ENCODE peak calls at places on chromosomes 16 and 17, in five cellular contexts. One of them, this sample, is unnamed.

GRCh38 chr16:66824006-66824405 is 6.8 kb downstream of the NAE1 start:
- DNase-seq in H54: no peak
- DNase-seq in transverse colon: no peak
- DNase-seq in prostate gland: no peak
- DNase-seq in A549: no peak
- DNase-seq in this sample: no peak

GRCh38 chr17:47257651-47258339 is 4.2 kb downstream of the ITGB3 start:
- DNase-seq in H54: peak
- DNase-seq in transverse colon: no peak
- DNase-seq in prostate gland: no peak
- DNase-seq in A549: no peak
- DNase-seq in this sample: no peak

GRCh38 chr16:75763250-75763649 is 37.0 kb upstream of the CPHXL start:
- DNase-seq in H54: no peak
- DNase-seq in transverse colon: no peak
- DNase-seq in prostate gland: no peak
- DNase-seq in A549: no peak
- DNase-seq in this sample: no peak

GRCh38 chr17:58006563-58006923 is 503 bp downstream of the SRSF1 start:
- DNase-seq in H54: no peak
- DNase-seq in transverse colon: peak
- DNase-seq in prostate gland: peak
- DNase-seq in A549: peak
- DNase-seq in this sample: peak

GRCh38 chr17:77320046-77320445 is 179.3 kb downstream of the SEC14L1 start:
- DNase-seq in H54: no peak
- DNase-seq in transverse colon: peak
- DNase-seq in prostate gland: no peak
- DNase-seq in A549: no peak
- DNase-seq in this sample: no peak

GRCh38 chr17:7650509-7651096 is at the start of gene ATP1B2:
- DNase-seq in H54: no peak
- DNase-seq in transverse colon: peak
- DNase-seq in prostate gland: peak
- DNase-seq in A549: peak
- DNase-seq in this sample: peak

GRCh38 chr16:81796035-81796434 is 16.9 kb downstream of the PLCG2 start:
- DNase-seq in H54: no peak
- DNase-seq in transverse colon: peak
- DNase-seq in prostate gland: no peak
- DNase-seq in A549: no peak
- DNase-seq in this sample: no peak

GRCh38 chr16:50025544-50025931 is 513 bp downstream of the CNEP1R1 start:
- DNase-seq in H54: peak
- DNase-seq in transverse colon: peak
- DNase-seq in prostate gland: no peak
- DNase-seq in A549: no peak
- DNase-seq in this sample: no peak

GRCh38 chr17:7014995-7015586 is 2.7 kb downstream of the RNASEK start:
- DNase-seq in H54: peak
- DNase-seq in transverse colon: peak
- DNase-seq in prostate gland: no peak
- DNase-seq in A549: no peak
- DNase-seq in this sample: no peak

GRCh38 chr17:83067718-83068261 is 11.6 kb upstream of the METRNL start:
- DNase-seq in H54: no peak
- DNase-seq in transverse colon: no peak
- DNase-seq in prostate gland: no peak
- DNase-seq in A549: peak
- DNase-seq in this sample: no peak

GRCh38 chr17:74760404-74761105 is 12.1 kb downstream of the NHERF1 start:
- DNase-seq in H54: no peak
- DNase-seq in transverse colon: no peak
- DNase-seq in prostate gland: peak
- DNase-seq in A549: no peak
- DNase-seq in this sample: no peak

GRCh38 chr17:45248132-45248936 is 13.6 kb downstream of the SPATA32 start:
- DNase-seq in H54: no peak
- DNase-seq in transverse colon: peak
- DNase-seq in prostate gland: peak
- DNase-seq in A549: peak
- DNase-seq in this sample: no peak

GRCh38 chr16:12188674-12189249 is 212.2 kb downstream of the SNX29 start:
- DNase-seq in H54: no peak
- DNase-seq in transverse colon: peak
- DNase-seq in prostate gland: no peak
- DNase-seq in A549: peak
- DNase-seq in this sample: no peak

GRCh38 chr16:85984947-85985451 is 86.0 kb downstream of the IRF8 start:
- DNase-seq in H54: no peak
- DNase-seq in transverse colon: peak
- DNase-seq in prostate gland: no peak
- DNase-seq in A549: no peak
- DNase-seq in this sample: no peak

GRCh38 chr17:1977583-1978395 is 47.3 kb downstream of the RTN4RL1 start:
- DNase-seq in H54: no peak
- DNase-seq in transverse colon: no peak
- DNase-seq in prostate gland: no peak
- DNase-seq in A549: no peak
- DNase-seq in this sample: no peak

GRCh38 chr17:42806249-42806648 is 7.6 kb downstream of the CNTD1 start:
- DNase-seq in H54: no peak
- DNase-seq in transverse colon: no peak
- DNase-seq in prostate gland: no peak
- DNase-seq in A549: no peak
- DNase-seq in this sample: no peak

GRCh38 chr17:77127735-77128361 is 12.9 kb upstream of the SEC14L1 start:
- DNase-seq in H54: no peak
- DNase-seq in transverse colon: peak
- DNase-seq in prostate gland: peak
- DNase-seq in A549: no peak
- DNase-seq in this sample: no peak

GRCh38 chr16:89319883-89320716 is 102.6 kb downstream of the ZNF778 start:
- DNase-seq in H54: peak
- DNase-seq in transverse colon: peak
- DNase-seq in prostate gland: no peak
- DNase-seq in A549: peak
- DNase-seq in this sample: peak

GRCh38 chr17:16491131-16491702 is 776 bp downstream of the LRRC75A start:
- DNase-seq in H54: no peak
- DNase-seq in transverse colon: peak
- DNase-seq in prostate gland: no peak
- DNase-seq in A549: no peak
- DNase-seq in this sample: peak

GRCh38 chr17:75874323-75875181 is 3.8 kb downstream of the TRIM47 start:
- DNase-seq in H54: no peak
- DNase-seq in transverse colon: no peak
- DNase-seq in prostate gland: no peak
- DNase-seq in A549: no peak
- DNase-seq in this sample: no peak

GRCh38 chr16:68993885-68994284 is 111.6 kb upstream of the HAS3 start:
- DNase-seq in H54: no peak
- DNase-seq in transverse colon: no peak
- DNase-seq in prostate gland: no peak
- DNase-seq in A549: peak
- DNase-seq in this sample: no peak

GRCh38 chr16:81516478-81517149 is 72.0 kb downstream of the CMIP start:
- DNase-seq in H54: no peak
- DNase-seq in transverse colon: no peak
- DNase-seq in prostate gland: no peak
- DNase-seq in A549: no peak
- DNase-seq in this sample: no peak

GRCh38 chr17:63571632-63572310 is 21.5 kb downstream of the DCAF7 start:
- DNase-seq in H54: peak
- DNase-seq in transverse colon: no peak
- DNase-seq in prostate gland: no peak
- DNase-seq in A549: peak
- DNase-seq in this sample: peak

GRCh38 chr16:57133101-57133500 is 40.7 kb downstream of the CPNE2 start:
- DNase-seq in H54: no peak
- DNase-seq in transverse colon: no peak
- DNase-seq in prostate gland: no peak
- DNase-seq in A549: no peak
- DNase-seq in this sample: no peak

GRCh38 chr16:10039220-10040096 is 142.8 kb downstream of the GRIN2A start:
- DNase-seq in H54: no peak
- DNase-seq in transverse colon: no peak
- DNase-seq in prostate gland: no peak
- DNase-seq in A549: peak
- DNase-seq in this sample: peak

GRCh38 chr16:82639666-82640336 is 13.0 kb downstream of the CDH13 start:
- DNase-seq in H54: no peak
- DNase-seq in transverse colon: peak
- DNase-seq in prostate gland: no peak
- DNase-seq in A549: peak
- DNase-seq in this sample: peak

GRCh38 chr16:9357829-9358228 is 266.4 kb downstream of the HAPSTR1 start:
- DNase-seq in H54: no peak
- DNase-seq in transverse colon: no peak
- DNase-seq in prostate gland: no peak
- DNase-seq in A549: no peak
- DNase-seq in this sample: no peak

GRCh38 chr17:18960241-18960665 is 8.3 kb downstream of the SLC5A10 start:
- DNase-seq in H54: no peak
- DNase-seq in transverse colon: no peak
- DNase-seq in prostate gland: no peak
- DNase-seq in A549: no peak
- DNase-seq in this sample: no peak

GRCh38 chr16:66717112-66717675 is 20.7 kb upstream of the CMTM4 start:
- DNase-seq in H54: no peak
- DNase-seq in transverse colon: peak
- DNase-seq in prostate gland: no peak
- DNase-seq in A549: peak
- DNase-seq in this sample: peak

DNA sequence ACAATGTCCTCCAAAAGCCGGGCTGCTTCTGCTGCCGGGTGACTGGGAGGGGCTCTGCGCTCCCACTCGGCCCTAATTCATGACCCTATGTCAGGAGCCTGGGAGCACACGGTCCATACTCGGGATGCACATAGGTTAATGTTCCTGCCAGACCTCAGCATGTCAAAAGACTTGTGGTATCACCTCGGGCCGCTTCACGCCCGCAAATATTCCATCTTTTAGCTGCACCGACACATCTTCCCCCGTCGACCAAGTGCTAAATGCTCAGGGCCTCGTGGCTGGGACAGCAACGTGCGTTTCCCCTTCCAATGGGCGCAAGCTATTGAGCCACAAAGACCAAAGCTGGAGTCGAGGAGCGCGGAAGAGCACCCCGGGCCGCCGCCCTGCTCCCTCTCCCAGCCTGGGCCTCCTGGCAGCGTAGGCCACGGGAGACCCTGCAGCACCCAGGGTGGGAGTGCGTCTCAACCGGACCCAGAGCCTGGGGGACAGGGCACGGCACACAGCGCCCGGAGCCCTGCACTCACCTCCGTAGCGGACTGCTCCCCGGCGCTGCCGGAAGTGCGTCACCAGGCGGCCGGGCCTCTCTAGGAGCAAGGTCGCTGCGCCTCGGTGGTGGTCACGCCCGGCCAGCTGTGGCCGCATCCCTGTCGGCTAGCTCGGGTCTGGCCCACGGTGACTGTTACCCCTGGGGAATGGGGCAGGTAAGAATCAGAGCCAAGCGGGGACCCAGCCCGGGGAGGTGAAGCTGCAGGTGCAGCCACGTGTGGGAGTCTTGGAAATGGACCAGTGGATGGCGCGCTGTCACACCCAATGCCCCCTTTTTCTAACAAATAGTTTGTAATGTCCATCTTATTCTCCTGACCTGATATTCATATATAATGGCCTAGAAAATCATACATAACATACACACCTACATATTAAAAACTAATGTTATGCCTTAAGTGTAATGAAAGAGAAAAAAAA is at the start of gene ZNF23:
- DNase-seq in H54: peak
- DNase-seq in transverse colon: peak
- DNase-seq in prostate gland: peak
- DNase-seq in A549: peak
- DNase-seq in this sample: peak
- TF ChIP-seq POLR2A in H54: peak
- TF ChIP-seq POLR2A in transverse colon: peak
- TF ChIP-seq POLR2A in prostate gland: peak
- TF ChIP-seq POLR2A in A549: peak
- TF ChIP-seq POLR2A in this sample: peak

GRCh38 chr16:25257956-25258855 is 561 bp upstream of the ZKSCAN2 start:
- DNase-seq in H54: peak
- DNase-seq in transverse colon: peak
- DNase-seq in prostate gland: peak
- DNase-seq in A549: peak
- DNase-seq in this sample: peak
- TF ChIP-seq POLR2A in H54: peak
- TF ChIP-seq POLR2A in transverse colon: no peak
- TF ChIP-seq POLR2A in prostate gland: no peak
- TF ChIP-seq POLR2A in A549: peak
- TF ChIP-seq POLR2A in this sample: peak

DNA sequence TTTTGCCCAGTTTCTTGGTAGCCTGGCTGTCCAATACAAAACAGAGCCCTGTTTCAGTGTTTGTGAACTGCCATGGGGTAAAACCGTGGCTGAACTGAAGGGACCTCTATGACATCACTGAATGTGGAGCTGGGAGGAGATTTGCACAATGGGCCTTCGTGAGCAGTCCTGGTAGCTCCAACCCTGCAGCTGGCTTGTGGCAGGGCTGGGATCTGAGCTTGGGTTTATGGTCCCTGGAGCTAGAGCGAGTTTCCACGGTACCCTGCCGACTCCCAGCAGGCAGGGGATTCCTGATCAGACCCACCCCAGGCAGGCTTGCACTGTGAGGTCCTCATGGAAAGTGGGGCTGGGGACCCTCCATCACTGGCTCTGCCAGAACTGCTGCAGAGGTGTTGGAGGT is 247.0 kb downstream of the GSG1L start:
- DNase-seq in H54: no peak
- DNase-seq in transverse colon: no peak
- DNase-seq in prostate gland: no peak
- DNase-seq in A549: no peak
- DNase-seq in this sample: no peak
- TF ChIP-seq POLR2A in H54: no peak
- TF ChIP-seq POLR2A in transverse colon: no peak
- TF ChIP-seq POLR2A in prostate gland: no peak
- TF ChIP-seq POLR2A in A549: no peak
- TF ChIP-seq POLR2A in this sample: no peak

DNA sequence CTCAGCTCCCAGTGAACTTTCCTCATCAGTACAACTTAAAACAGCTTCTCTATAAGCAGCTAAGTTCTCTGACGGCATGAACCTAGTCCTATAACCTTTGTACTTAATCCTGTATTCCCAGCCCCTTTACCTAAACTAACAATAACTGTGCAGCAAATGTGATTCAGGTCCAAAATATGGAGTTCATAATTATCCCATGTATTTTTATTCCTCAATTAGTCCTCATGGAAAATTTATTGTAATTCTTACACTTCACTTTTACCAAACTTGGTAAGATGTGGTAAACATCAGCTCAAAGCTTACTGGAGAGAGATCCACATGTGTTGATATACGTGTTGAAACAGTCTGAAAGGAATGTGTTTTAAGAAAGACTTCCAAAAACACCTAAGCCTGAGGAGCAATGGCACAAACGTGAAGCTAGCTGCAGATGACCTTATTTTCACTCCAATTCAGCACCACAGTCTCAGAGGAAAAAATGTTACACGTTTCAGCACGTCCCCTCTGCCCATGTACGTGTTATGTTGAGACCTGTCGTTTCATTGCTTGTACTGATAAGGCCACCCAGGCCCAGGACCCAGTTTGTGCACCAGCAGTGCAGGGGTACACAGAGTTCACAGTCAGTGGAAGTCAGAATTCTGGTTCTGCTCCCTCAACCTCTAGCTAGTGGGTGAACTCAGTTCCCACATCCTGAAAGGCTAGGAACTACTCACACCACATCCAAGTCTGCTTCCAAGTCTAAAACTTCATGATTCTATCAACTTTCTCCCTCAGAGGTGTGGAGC is 7.1 kb downstream of the USP31 start:
- DNase-seq in H54: no peak
- DNase-seq in transverse colon: no peak
- DNase-seq in prostate gland: peak
- DNase-seq in A549: no peak
- DNase-seq in this sample: no peak
- TF ChIP-seq POLR2A in H54: no peak
- TF ChIP-seq POLR2A in transverse colon: no peak
- TF ChIP-seq POLR2A in prostate gland: peak
- TF ChIP-seq POLR2A in A549: no peak
- TF ChIP-seq POLR2A in this sample: no peak